ENCODE peak calls at places on chromosomes 5 and 9, in nine cellular contexts. One of them, this sample, is unnamed.

GRCh38 chr5:82772281-82772680 is 304.9 kb downstream of the TMEM167A start:
- DNase-seq in stimulated activated CD4-positive, alpha-beta T cell treated with anti-CD3 and anti-CD28 coated beads, Interleukin-1b, Interleukin-23, amount 100 ng/mL, for 24 hours: no peak
- DNase-seq in activated CD8-positive, alpha-beta memory T cell treated with anti-CD3 and anti-CD28 coated beads, Interleukin-2, amount 10 ng/mL, durations not matched to agents 7 days and 5 days: no peak
- DNase-seq in hypothalamus: no peak
- DNase-seq in OCI-LY7: no peak
- DNase-seq in renal cortical epithelial cell: no peak
- DNase-seq in uterus: no peak
- DNase-seq in psoas muscle: no peak
- DNase-seq in left lung: no peak
- DNase-seq in this sample: no peak

GRCh38 chr5:140165101-140165920 is 9.7 kb upstream of the CYSTM1 start:
- DNase-seq in stimulated activated CD4-positive, alpha-beta T cell treated with anti-CD3 and anti-CD28 coated beads, Interleukin-1b, Interleukin-23, amount 100 ng/mL, for 24 hours: no peak
- DNase-seq in activated CD8-positive, alpha-beta memory T cell treated with anti-CD3 and anti-CD28 coated beads, Interleukin-2, amount 10 ng/mL, durations not matched to agents 7 days and 5 days: no peak
- DNase-seq in hypothalamus: no peak
- DNase-seq in OCI-LY7: no peak
- DNase-seq in renal cortical epithelial cell: no peak
- DNase-seq in uterus: no peak
- DNase-seq in psoas muscle: no peak
- DNase-seq in left lung: no peak
- DNase-seq in this sample: peak

GRCh38 chr9:132698989-132699388 is 28.7 kb downstream of the GTF3C4 start:
- DNase-seq in stimulated activated CD4-positive, alpha-beta T cell treated with anti-CD3 and anti-CD28 coated beads, Interleukin-1b, Interleukin-23, amount 100 ng/mL, for 24 hours: no peak
- DNase-seq in activated CD8-positive, alpha-beta memory T cell treated with anti-CD3 and anti-CD28 coated beads, Interleukin-2, amount 10 ng/mL, durations not matched to agents 7 days and 5 days: no peak
- DNase-seq in hypothalamus: no peak
- DNase-seq in OCI-LY7: no peak
- DNase-seq in renal cortical epithelial cell: no peak
- DNase-seq in uterus: no peak
- DNase-seq in psoas muscle: no peak
- DNase-seq in left lung: no peak
- DNase-seq in this sample: peak

GRCh38 chr9:124078641-124079040 is 67.1 kb downstream of the LHX2 start:
- DNase-seq in stimulated activated CD4-positive, alpha-beta T cell treated with anti-CD3 and anti-CD28 coated beads, Interleukin-1b, Interleukin-23, amount 100 ng/mL, for 24 hours: no peak
- DNase-seq in activated CD8-positive, alpha-beta memory T cell treated with anti-CD3 and anti-CD28 coated beads, Interleukin-2, amount 10 ng/mL, durations not matched to agents 7 days and 5 days: no peak
- DNase-seq in hypothalamus: no peak
- DNase-seq in OCI-LY7: no peak
- DNase-seq in renal cortical epithelial cell: peak
- DNase-seq in uterus: no peak
- DNase-seq in psoas muscle: no peak
- DNase-seq in left lung: no peak
- DNase-seq in this sample: no peak

GRCh38 chr5:170278611-170279500 is 18.7 kb downstream of the LCP2 start:
- DNase-seq in stimulated activated CD4-positive, alpha-beta T cell treated with anti-CD3 and anti-CD28 coated beads, Interleukin-1b, Interleukin-23, amount 100 ng/mL, for 24 hours: peak
- DNase-seq in activated CD8-positive, alpha-beta memory T cell treated with anti-CD3 and anti-CD28 coated beads, Interleukin-2, amount 10 ng/mL, durations not matched to agents 7 days and 5 days: peak
- DNase-seq in hypothalamus: no peak
- DNase-seq in OCI-LY7: peak
- DNase-seq in renal cortical epithelial cell: no peak
- DNase-seq in uterus: no peak
- DNase-seq in psoas muscle: no peak
- DNase-seq in left lung: peak
- DNase-seq in this sample: peak

GRCh38 chr9:98540476-98540875 is 168.3 kb downstream of the GABBR2 start:
- DNase-seq in stimulated activated CD4-positive, alpha-beta T cell treated with anti-CD3 and anti-CD28 coated beads, Interleukin-1b, Interleukin-23, amount 100 ng/mL, for 24 hours: no peak
- DNase-seq in activated CD8-positive, alpha-beta memory T cell treated with anti-CD3 and anti-CD28 coated beads, Interleukin-2, amount 10 ng/mL, durations not matched to agents 7 days and 5 days: no peak
- DNase-seq in hypothalamus: no peak
- DNase-seq in OCI-LY7: no peak
- DNase-seq in renal cortical epithelial cell: no peak
- DNase-seq in uterus: no peak
- DNase-seq in psoas muscle: no peak
- DNase-seq in left lung: no peak
- DNase-seq in this sample: no peak

GRCh38 chr5:143054480-143054941 is 284.3 kb downstream of the ARHGAP26 start:
- DNase-seq in stimulated activated CD4-positive, alpha-beta T cell treated with anti-CD3 and anti-CD28 coated beads, Interleukin-1b, Interleukin-23, amount 100 ng/mL, for 24 hours: peak
- DNase-seq in activated CD8-positive, alpha-beta memory T cell treated with anti-CD3 and anti-CD28 coated beads, Interleukin-2, amount 10 ng/mL, durations not matched to agents 7 days and 5 days: no peak
- DNase-seq in hypothalamus: no peak
- DNase-seq in OCI-LY7: no peak
- DNase-seq in renal cortical epithelial cell: peak
- DNase-seq in uterus: no peak
- DNase-seq in psoas muscle: no peak
- DNase-seq in left lung: no peak
- DNase-seq in this sample: peak

GRCh38 chr5:140214831-140215230 is 39.8 kb downstream of the CYSTM1 start:
- DNase-seq in stimulated activated CD4-positive, alpha-beta T cell treated with anti-CD3 and anti-CD28 coated beads, Interleukin-1b, Interleukin-23, amount 100 ng/mL, for 24 hours: no peak
- DNase-seq in activated CD8-positive, alpha-beta memory T cell treated with anti-CD3 and anti-CD28 coated beads, Interleukin-2, amount 10 ng/mL, durations not matched to agents 7 days and 5 days: no peak
- DNase-seq in hypothalamus: no peak
- DNase-seq in OCI-LY7: no peak
- DNase-seq in renal cortical epithelial cell: peak
- DNase-seq in uterus: no peak
- DNase-seq in psoas muscle: peak
- DNase-seq in left lung: no peak
- DNase-seq in this sample: peak

GRCh38 chr5:111043712-111044506 is 27.6 kb upstream of the TSLP start:
- DNase-seq in stimulated activated CD4-positive, alpha-beta T cell treated with anti-CD3 and anti-CD28 coated beads, Interleukin-1b, Interleukin-23, amount 100 ng/mL, for 24 hours: no peak
- DNase-seq in activated CD8-positive, alpha-beta memory T cell treated with anti-CD3 and anti-CD28 coated beads, Interleukin-2, amount 10 ng/mL, durations not matched to agents 7 days and 5 days: no peak
- DNase-seq in hypothalamus: no peak
- DNase-seq in OCI-LY7: no peak
- DNase-seq in renal cortical epithelial cell: no peak
- DNase-seq in uterus: no peak
- DNase-seq in psoas muscle: no peak
- DNase-seq in left lung: no peak
- DNase-seq in this sample: no peak

GRCh38 chr5:92868442-92868841 is 712.6 kb downstream of the NR2F1-AS1 start:
- DNase-seq in stimulated activated CD4-positive, alpha-beta T cell treated with anti-CD3 and anti-CD28 coated beads, Interleukin-1b, Interleukin-23, amount 100 ng/mL, for 24 hours: no peak
- DNase-seq in activated CD8-positive, alpha-beta memory T cell treated with anti-CD3 and anti-CD28 coated beads, Interleukin-2, amount 10 ng/mL, durations not matched to agents 7 days and 5 days: no peak
- DNase-seq in hypothalamus: no peak
- DNase-seq in OCI-LY7: no peak
- DNase-seq in renal cortical epithelial cell: no peak
- DNase-seq in uterus: no peak
- DNase-seq in psoas muscle: no peak
- DNase-seq in left lung: no peak
- DNase-seq in this sample: no peak

GRCh38 chr5:154516475-154516874 is 38.4 kb upstream of the HAND1 start:
- DNase-seq in stimulated activated CD4-positive, alpha-beta T cell treated with anti-CD3 and anti-CD28 coated beads, Interleukin-1b, Interleukin-23, amount 100 ng/mL, for 24 hours: no peak
- DNase-seq in activated CD8-positive, alpha-beta memory T cell treated with anti-CD3 and anti-CD28 coated beads, Interleukin-2, amount 10 ng/mL, durations not matched to agents 7 days and 5 days: no peak
- DNase-seq in hypothalamus: no peak
- DNase-seq in OCI-LY7: no peak
- DNase-seq in renal cortical epithelial cell: no peak
- DNase-seq in uterus: no peak
- DNase-seq in psoas muscle: no peak
- DNase-seq in left lung: no peak
- DNase-seq in this sample: no peak

GRCh38 chr5:139761057-139761450 is 34.6 kb upstream of the PSD2 start:
- DNase-seq in stimulated activated CD4-positive, alpha-beta T cell treated with anti-CD3 and anti-CD28 coated beads, Interleukin-1b, Interleukin-23, amount 100 ng/mL, for 24 hours: no peak
- DNase-seq in activated CD8-positive, alpha-beta memory T cell treated with anti-CD3 and anti-CD28 coated beads, Interleukin-2, amount 10 ng/mL, durations not matched to agents 7 days and 5 days: no peak
- DNase-seq in hypothalamus: no peak
- DNase-seq in OCI-LY7: no peak
- DNase-seq in renal cortical epithelial cell: no peak
- DNase-seq in uterus: no peak
- DNase-seq in psoas muscle: no peak
- DNase-seq in left lung: no peak
- DNase-seq in this sample: no peak

GRCh38 chr9:134002796-134003195 is 10.7 kb upstream of the VAV2 start:
- DNase-seq in stimulated activated CD4-positive, alpha-beta T cell treated with anti-CD3 and anti-CD28 coated beads, Interleukin-1b, Interleukin-23, amount 100 ng/mL, for 24 hours: no peak
- DNase-seq in activated CD8-positive, alpha-beta memory T cell treated with anti-CD3 and anti-CD28 coated beads, Interleukin-2, amount 10 ng/mL, durations not matched to agents 7 days and 5 days: no peak
- DNase-seq in hypothalamus: no peak
- DNase-seq in OCI-LY7: no peak
- DNase-seq in renal cortical epithelial cell: no peak
- DNase-seq in uterus: no peak
- DNase-seq in psoas muscle: no peak
- DNase-seq in left lung: no peak
- DNase-seq in this sample: no peak

GRCh38 chr9:36837431-36838405 is 196.3 kb downstream of the PAX5 start:
- DNase-seq in stimulated activated CD4-positive, alpha-beta T cell treated with anti-CD3 and anti-CD28 coated beads, Interleukin-1b, Interleukin-23, amount 100 ng/mL, for 24 hours: no peak
- DNase-seq in activated CD8-positive, alpha-beta memory T cell treated with anti-CD3 and anti-CD28 coated beads, Interleukin-2, amount 10 ng/mL, durations not matched to agents 7 days and 5 days: no peak
- DNase-seq in hypothalamus: no peak
- DNase-seq in OCI-LY7: no peak
- DNase-seq in renal cortical epithelial cell: no peak
- DNase-seq in uterus: no peak
- DNase-seq in psoas muscle: no peak
- DNase-seq in left lung: no peak
- DNase-seq in this sample: no peak

GRCh38 chr5:81786509-81786908 is 35.6 kb upstream of the SSBP2 start:
- DNase-seq in stimulated activated CD4-positive, alpha-beta T cell treated with anti-CD3 and anti-CD28 coated beads, Interleukin-1b, Interleukin-23, amount 100 ng/mL, for 24 hours: no peak
- DNase-seq in activated CD8-positive, alpha-beta memory T cell treated with anti-CD3 and anti-CD28 coated beads, Interleukin-2, amount 10 ng/mL, durations not matched to agents 7 days and 5 days: no peak
- DNase-seq in hypothalamus: no peak
- DNase-seq in OCI-LY7: no peak
- DNase-seq in renal cortical epithelial cell: no peak
- DNase-seq in uterus: no peak
- DNase-seq in psoas muscle: no peak
- DNase-seq in left lung: no peak
- DNase-seq in this sample: no peak

GRCh38 chr5:172765766-172766286 is 5.2 kb downstream of the DUSP1 start:
- DNase-seq in stimulated activated CD4-positive, alpha-beta T cell treated with anti-CD3 and anti-CD28 coated beads, Interleukin-1b, Interleukin-23, amount 100 ng/mL, for 24 hours: no peak
- DNase-seq in activated CD8-positive, alpha-beta memory T cell treated with anti-CD3 and anti-CD28 coated beads, Interleukin-2, amount 10 ng/mL, durations not matched to agents 7 days and 5 days: no peak
- DNase-seq in hypothalamus: no peak
- DNase-seq in OCI-LY7: no peak
- DNase-seq in renal cortical epithelial cell: peak
- DNase-seq in uterus: no peak
- DNase-seq in psoas muscle: peak
- DNase-seq in left lung: no peak
- DNase-seq in this sample: peak

GRCh38 chr9:87793292-87793691 is 67.4 kb downstream of the CTSL start:
- DNase-seq in stimulated activated CD4-positive, alpha-beta T cell treated with anti-CD3 and anti-CD28 coated beads, Interleukin-1b, Interleukin-23, amount 100 ng/mL, for 24 hours: no peak
- DNase-seq in activated CD8-positive, alpha-beta memory T cell treated with anti-CD3 and anti-CD28 coated beads, Interleukin-2, amount 10 ng/mL, durations not matched to agents 7 days and 5 days: no peak
- DNase-seq in hypothalamus: no peak
- DNase-seq in OCI-LY7: no peak
- DNase-seq in renal cortical epithelial cell: peak
- DNase-seq in uterus: no peak
- DNase-seq in psoas muscle: no peak
- DNase-seq in left lung: no peak
- DNase-seq in this sample: no peak

GRCh38 chr5:139838381-139839197 is 43.0 kb downstream of the PSD2 start:
- DNase-seq in stimulated activated CD4-positive, alpha-beta T cell treated with anti-CD3 and anti-CD28 coated beads, Interleukin-1b, Interleukin-23, amount 100 ng/mL, for 24 hours: no peak
- DNase-seq in activated CD8-positive, alpha-beta memory T cell treated with anti-CD3 and anti-CD28 coated beads, Interleukin-2, amount 10 ng/mL, durations not matched to agents 7 days and 5 days: no peak
- DNase-seq in hypothalamus: no peak
- DNase-seq in OCI-LY7: no peak
- DNase-seq in renal cortical epithelial cell: no peak
- DNase-seq in uterus: no peak
- DNase-seq in psoas muscle: no peak
- DNase-seq in left lung: no peak
- DNase-seq in this sample: no peak

GRCh38 chr9:72947987-72948465 is 4.8 kb downstream of the ALDH1A1 start:
- DNase-seq in stimulated activated CD4-positive, alpha-beta T cell treated with anti-CD3 and anti-CD28 coated beads, Interleukin-1b, Interleukin-23, amount 100 ng/mL, for 24 hours: no peak
- DNase-seq in activated CD8-positive, alpha-beta memory T cell treated with anti-CD3 and anti-CD28 coated beads, Interleukin-2, amount 10 ng/mL, durations not matched to agents 7 days and 5 days: no peak
- DNase-seq in hypothalamus: no peak
- DNase-seq in OCI-LY7: no peak
- DNase-seq in renal cortical epithelial cell: peak
- DNase-seq in uterus: no peak
- DNase-seq in psoas muscle: no peak
- DNase-seq in left lung: no peak
- DNase-seq in this sample: no peak

GRCh38 chr5:68444833-68445232 is 229.3 kb downstream of the PIK3R1 start:
- DNase-seq in stimulated activated CD4-positive, alpha-beta T cell treated with anti-CD3 and anti-CD28 coated beads, Interleukin-1b, Interleukin-23, amount 100 ng/mL, for 24 hours: no peak
- DNase-seq in activated CD8-positive, alpha-beta memory T cell treated with anti-CD3 and anti-CD28 coated beads, Interleukin-2, amount 10 ng/mL, durations not matched to agents 7 days and 5 days: no peak
- DNase-seq in hypothalamus: no peak
- DNase-seq in OCI-LY7: no peak
- DNase-seq in renal cortical epithelial cell: no peak
- DNase-seq in uterus: no peak
- DNase-seq in psoas muscle: no peak
- DNase-seq in left lung: no peak
- DNase-seq in this sample: no peak

GRCh38 chr5:146947181-146947941 is 68.8 kb upstream of the PPP2R2B start:
- DNase-seq in stimulated activated CD4-positive, alpha-beta T cell treated with anti-CD3 and anti-CD28 coated beads, Interleukin-1b, Interleukin-23, amount 100 ng/mL, for 24 hours: no peak
- DNase-seq in activated CD8-positive, alpha-beta memory T cell treated with anti-CD3 and anti-CD28 coated beads, Interleukin-2, amount 10 ng/mL, durations not matched to agents 7 days and 5 days: no peak
- DNase-seq in hypothalamus: no peak
- DNase-seq in OCI-LY7: peak
- DNase-seq in renal cortical epithelial cell: peak
- DNase-seq in uterus: no peak
- DNase-seq in psoas muscle: no peak
- DNase-seq in left lung: no peak
- DNase-seq in this sample: no peak

GRCh38 chr5:35926389-35927051 is 11.9 kb downstream of the CAPSL start:
- DNase-seq in stimulated activated CD4-positive, alpha-beta T cell treated with anti-CD3 and anti-CD28 coated beads, Interleukin-1b, Interleukin-23, amount 100 ng/mL, for 24 hours: peak
- DNase-seq in activated CD8-positive, alpha-beta memory T cell treated with anti-CD3 and anti-CD28 coated beads, Interleukin-2, amount 10 ng/mL, durations not matched to agents 7 days and 5 days: peak
- DNase-seq in hypothalamus: no peak
- DNase-seq in OCI-LY7: peak
- DNase-seq in renal cortical epithelial cell: peak
- DNase-seq in uterus: peak
- DNase-seq in psoas muscle: no peak
- DNase-seq in left lung: no peak
- DNase-seq in this sample: peak

GRCh38 chr9:24257726-24258125 is 288.0 kb downstream of the IZUMO3 start:
- DNase-seq in stimulated activated CD4-positive, alpha-beta T cell treated with anti-CD3 and anti-CD28 coated beads, Interleukin-1b, Interleukin-23, amount 100 ng/mL, for 24 hours: no peak
- DNase-seq in activated CD8-positive, alpha-beta memory T cell treated with anti-CD3 and anti-CD28 coated beads, Interleukin-2, amount 10 ng/mL, durations not matched to agents 7 days and 5 days: no peak
- DNase-seq in hypothalamus: no peak
- DNase-seq in OCI-LY7: no peak
- DNase-seq in renal cortical epithelial cell: no peak
- DNase-seq in uterus: no peak
- DNase-seq in psoas muscle: no peak
- DNase-seq in left lung: no peak
- DNase-seq in this sample: no peak